ENCODE peak calls at places on chromosomes 11 and 22, in ten cellular contexts. E is heart left ventricle; U is heart right ventricle; W is astrocyte of the cerebellum; K is endothelial cell of umbilical vein; D is right lobe of liver; R is thoracic aorta; G is brain microvascular endothelial cell; H is CD8-positive, alpha-beta T cell; Z is naive thymus-derived CD4-positive, alpha-beta T cell. S is an unnamed sample.

GRCh38 chr22:45604239-45604711 is 67.4 kb upstream of the ATXN10 start:
- DNase-seq in E (no peak), R (no peak), H (no peak), K (no peak), W (no peak), U (no peak), D (no peak), G (peak), Z (no peak), S (peak)

GRCh38 chr11:101916422-101916821 is at the start of gene ANGPTL5:
- DNase-seq in G (no peak), K (no peak), Z (no peak), R (no peak), E (no peak), D (no peak), U (no peak), H (no peak), W (no peak), S (no peak)

GRCh38 chr11:119192111-119192510 is 6.8 kb downstream of the NHERF4 start:
- DNase-seq in G (no peak), H (no peak), R (no peak), Z (no peak), D (no peak), E (no peak), K (no peak), U (no peak), W (no peak), S (no peak)

GRCh38 chr11:67465190-67465522 is 3.9 kb downstream of the TMEM134 start:
- DNase-seq in K (no peak), Z (no peak), W (no peak), R (no peak), D (no peak), U (no peak), E (no peak), H (no peak), G (no peak), S (no peak)

GRCh38 chr11:118895093-118896039 is 11.7 kb downstream of the CXCR5 start:
- DNase-seq in Z (peak), K (no peak), H (peak), U (no peak), G (no peak), E (no peak), R (no peak), D (no peak), W (no peak), S (no peak)

GRCh38 chr11:119589011-119589410 is 140.0 kb downstream of the NECTIN1 start:
- DNase-seq in R (no peak), E (no peak), K (no peak), H (no peak), U (no peak), W (no peak), Z (no peak), D (no peak), G (no peak), S (no peak)

GRCh38 chr22:43541462-43542407 is 129.9 kb downstream of the MPPED1 start:
- DNase-seq in G (no peak), W (no peak), K (no peak), D (no peak), H (no peak), U (no peak), E (no peak), Z (no peak), R (no peak), S (no peak)

GRCh38 chr11:44835979-44836378 is 109.2 kb downstream of the TSPAN18 start:
- DNase-seq in G (no peak), U (no peak), Z (no peak), H (no peak), D (no peak), E (no peak), K (no peak), W (no peak), R (no peak), S (no peak)

GRCh38 chr11:87035976-87036583 is 1.7 kb upstream of the TMEM135 start:
- DNase-seq in G (no peak), Z (peak), U (no peak), E (no peak), D (no peak), K (no peak), W (no peak), R (no peak), H (no peak), S (no peak)

GRCh38 chr11:10331548-10332289 is 26.8 kb downstream of the ADM start:
- DNase-seq in W (no peak), D (no peak), Z (no peak), H (no peak), R (no peak), E (no peak), K (no peak), U (no peak), G (no peak), S (no peak)

GRCh38 chr22:41478891-41479521 is 10.1 kb downstream of the ACO2 start:
- DNase-seq in E (no peak), K (no peak), Z (no peak), G (no peak), U (no peak), W (no peak), R (no peak), D (peak), H (no peak), S (peak)

GRCh38 chr11:75279273-75279672 is 38.7 kb downstream of the TPBGL start:
- DNase-seq in G (no peak), W (no peak), Z (no peak), D (peak), U (no peak), H (no peak), K (no peak), R (no peak), E (no peak), S (no peak)

GRCh38 chr11:2211113-2211971 is 39.7 kb upstream of the TH start:
- DNase-seq in G (no peak), U (peak), K (no peak), R (no peak), H (no peak), W (no peak), D (peak), E (peak), Z (no peak), S (no peak)

GRCh38 chr11:75733346-75734107 is 15.9 kb downstream of the MOGAT2 start:
- DNase-seq in K (no peak), H (no peak), W (peak), G (no peak), U (no peak), Z (no peak), R (no peak), E (peak), D (no peak), S (peak)

DNA sequence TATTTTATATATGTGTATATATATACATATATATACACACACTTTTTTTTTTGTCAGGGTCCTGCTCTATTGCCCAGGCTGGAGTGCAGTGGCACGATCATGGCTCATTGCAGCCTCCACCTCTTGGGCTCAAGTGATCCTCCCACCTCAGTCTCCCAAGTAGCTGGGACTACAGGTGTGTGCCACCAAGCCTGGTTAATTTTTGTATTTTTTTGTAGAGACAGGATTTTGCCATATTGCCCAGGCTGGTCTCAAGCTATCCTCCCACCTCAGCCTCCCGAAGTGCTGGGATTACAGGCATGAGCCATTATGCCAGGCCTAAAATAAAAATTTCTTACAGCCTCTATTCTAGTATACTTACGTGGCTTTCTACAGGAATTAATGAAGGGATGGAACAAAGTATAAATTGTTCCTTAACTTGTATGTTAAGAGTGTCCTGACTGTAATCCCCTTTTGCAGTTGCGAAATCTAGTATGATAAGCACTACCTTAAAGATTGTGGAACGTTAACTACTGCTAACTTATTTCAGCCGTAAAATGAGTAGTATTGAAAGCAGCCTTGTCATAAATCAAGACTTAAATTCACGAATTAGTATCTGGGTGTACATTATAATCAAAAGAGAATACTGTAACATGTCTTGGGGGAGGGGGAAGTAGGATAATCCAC is 2.1 kb downstream of the TRAF6 start:
- DNase-seq in G (no peak), W (no peak), E (no peak), Z (no peak), R (no peak), D (no peak), H (no peak), K (no peak), U (no peak), S (no peak)
- H3K4me3 ChIP-seq in G (peak), W (no peak), E (peak), Z (no peak), R (peak), D (no peak), H (no peak), K (no peak), U (peak), S (no peak)

GRCh38 chr22:49096476-49096875 is 731.2 kb downstream of the BRD1 start:
- DNase-seq in R (no peak), K (no peak), G (no peak), U (no peak), D (no peak), W (no peak), H (no peak), E (no peak), Z (no peak), S (no peak)
- H3K4me3 ChIP-seq in R (no peak), K (no peak), G (no peak), U (no peak), D (no peak), W (no peak), H (no peak), E (no peak), Z (no peak), S (no peak)

DNA sequence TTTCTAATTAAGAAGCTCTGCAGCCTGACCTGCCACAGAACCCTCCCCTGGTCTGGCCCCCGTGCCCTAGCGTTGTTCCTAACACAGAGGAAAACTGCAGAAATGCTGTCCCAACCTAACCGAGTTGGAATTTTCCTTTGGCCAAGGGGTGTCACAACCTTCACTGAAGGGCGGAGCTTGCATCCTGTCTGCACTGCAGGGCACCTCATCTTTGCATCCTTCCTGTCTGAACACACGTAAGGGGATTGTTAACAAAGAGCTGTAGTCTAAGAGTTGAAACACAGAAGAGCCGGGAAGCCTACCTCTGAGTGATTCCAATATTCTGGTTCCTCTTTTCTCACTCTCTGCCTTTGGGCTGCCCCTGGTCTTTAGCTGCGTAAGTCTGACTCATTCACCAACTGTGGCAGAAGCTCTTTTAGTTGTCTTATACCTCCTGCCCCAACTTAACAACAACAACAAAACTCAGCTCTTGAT is 1.6 kb downstream of the DIXDC1 start:
- DNase-seq in R (no peak), E (no peak), H (no peak), G (peak), U (no peak), Z (peak), W (no peak), D (no peak), K (peak), S (peak)
- H3K4me3 ChIP-seq in R (peak), E (peak), H (no peak), G (peak), U (peak), Z (no peak), W (peak), D (no peak), K (no peak), S (peak)

GRCh38 chr11:64448599-64449380 is 89.8 kb downstream of the RPS6KA4 start:
- DNase-seq in U (peak), G (peak), Z (peak), D (peak), E (peak), R (peak), W (peak), H (peak), K (peak), S (no peak)
- H3K4me3 ChIP-seq in U (peak), G (no peak), Z (peak), D (peak), E (peak), R (peak), W (no peak), H (peak), K (no peak), S (peak)

GRCh38 chr22:36330655-36331305 is 57.0 kb downstream of the MYH9 start:
- DNase-seq in R (peak), E (peak), G (peak), H (no peak), U (peak), D (peak), K (peak), Z (no peak), W (no peak), S (no peak)
- H3K4me3 ChIP-seq in R (peak), E (no peak), G (no peak), H (peak), U (peak), D (no peak), K (no peak), Z (peak), W (no peak), S (no peak)

GRCh38 chr11:36361901-36362391 is 65.9 kb downstream of the PRR5L start:
- DNase-seq in W (peak), E (peak), U (no peak), G (peak), H (no peak), Z (no peak), D (peak), R (no peak), K (no peak), S (peak)
- H3K4me3 ChIP-seq in W (no peak), E (peak), U (peak), G (peak), H (no peak), Z (no peak), D (no peak), R (peak), K (no peak), S (peak)

GRCh38 chr11:65642014-65642671 is 4.2 kb downstream of the SIPA1 start:
- DNase-seq in G (no peak), W (no peak), U (no peak), H (no peak), Z (no peak), D (no peak), R (no peak), K (no peak), E (no peak), S (no peak)
- H3K4me3 ChIP-seq in G (no peak), W (peak), U (peak), H (peak), Z (peak), D (no peak), R (peak), K (no peak), E (peak), S (no peak)

GRCh38 chr11:82872377-82873150 is 27.7 kb downstream of the PRCP start:
- DNase-seq in G (no peak), D (no peak), K (peak), E (no peak), Z (no peak), U (no peak), R (no peak), H (no peak), W (no peak), S (no peak)

GRCh38 chr11:82869657-82870056 is 30.6 kb downstream of the PRCP start:
- DNase-seq in H (no peak), G (no peak), K (no peak), D (no peak), Z (no peak), E (no peak), U (no peak), R (no peak), W (no peak), S (no peak)

GRCh38 chr11:82874646-82875523 is 25.3 kb downstream of the PRCP start:
- DNase-seq in W (no peak), R (no peak), U (no peak), G (no peak), D (no peak), K (no peak), Z (no peak), H (no peak), E (no peak), S (no peak)

GRCh38 chr11:82871646-82872045 is 28.6 kb downstream of the PRCP start:
- DNase-seq in K (no peak), H (no peak), E (no peak), U (no peak), G (no peak), Z (no peak), R (no peak), D (no peak), W (no peak), S (no peak)

GRCh38 chr11:82873919-82874333 is 26.3 kb downstream of the PRCP start:
- DNase-seq in H (no peak), Z (peak), E (no peak), K (peak), G (no peak), U (no peak), W (no peak), R (no peak), D (no peak), S (no peak)
- H3K4me3 ChIP-seq in H (no peak), Z (no peak), E (no peak), K (no peak), G (no peak), U (no peak), W (no peak), R (no peak), D (no peak), S (no peak)

GRCh38 chr22:32474635-32475427 is at the start of gene FBXO7:
- DNase-seq in W (peak), D (peak), K (peak), G (peak), E (peak), R (peak), U (peak), Z (peak), H (peak), S (peak)

GRCh38 chr22:32477608-32478007 is 3.0 kb downstream of the FBXO7 start:
- DNase-seq in Z (no peak), G (no peak), D (no peak), U (no peak), R (no peak), W (no peak), H (no peak), K (no peak), E (no peak), S (no peak)

GRCh38 chr22:32476286-32476685 is 1.7 kb downstream of the FBXO7 start:
- DNase-seq in Z (peak), K (peak), H (no peak), U (no peak), W (no peak), D (no peak), G (no peak), E (no peak), R (no peak), S (no peak)

GRCh38 chr22:32475428-32476010 is 908 bp downstream of the FBXO7 start:
- DNase-seq in R (no peak), H (no peak), U (peak), G (no peak), E (peak), W (no peak), K (peak), D (peak), Z (no peak), S (no peak)

DNA sequence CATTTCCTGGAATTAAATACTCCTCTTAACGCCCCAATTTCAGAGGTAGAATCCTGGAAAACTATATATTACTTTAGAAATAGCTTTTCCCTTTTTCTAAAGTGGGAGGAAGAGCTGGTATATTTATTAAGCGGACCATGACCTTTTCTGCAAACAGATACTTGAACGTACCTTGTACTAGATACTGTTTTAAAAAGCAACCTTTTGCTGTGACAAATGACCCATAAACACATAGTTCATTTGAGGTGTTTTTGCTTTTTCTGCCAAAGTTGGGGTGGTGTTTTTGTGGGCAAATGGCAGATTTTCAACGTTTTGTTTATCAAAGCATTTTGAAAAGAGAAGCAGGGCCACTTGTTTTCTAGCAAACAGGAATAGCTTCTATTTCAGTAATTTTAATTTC is 2.2 kb downstream of the FBXO7 start:
- DNase-seq in R (no peak), E (no peak), U (no peak), K (no peak), Z (no peak), W (no peak), G (no peak), H (no peak), D (no peak), S (no peak)
- H3K4me3 ChIP-seq in R (peak), E (peak), U (peak), K (no peak), Z (peak), W (peak), G (no peak), H (no peak), D (peak), S (peak)

GRCh38 chr11:12678991-12679390 is 4.8 kb downstream of the TEAD1 start:
- DNase-seq in W (no peak), E (no peak), K (no peak), R (no peak), D (no peak), G (no peak), Z (no peak), H (no peak), U (no peak), S (no peak)
- H3K4me3 ChIP-seq in W (peak), E (no peak), K (no peak), R (no peak), D (no peak), G (no peak), Z (no peak), H (no peak), U (no peak), S (no peak)

S was measured in skeletal muscle cell.